ENCODE peak calls at places on chromosomes 5 and 9, in eight cellular contexts. One of them, this sample, is unnamed.

GRCh38 chr5:124333295-124333979 is 413.0 kb downstream of the ZNF608 start:
- ATAC-seq in HepG2: no peak
- ATAC-seq in Panc1: no peak
- ATAC-seq in upper lobe of left lung: no peak
- ATAC-seq in K562: no peak
- ATAC-seq in GM12878: no peak
- ATAC-seq in GM23338: no peak
- ATAC-seq in HCT116: no peak
- ATAC-seq in this sample: no peak

GRCh38 chr9:115262952-115263351 is 145.0 kb upstream of the TNC start:
- ATAC-seq in K562: no peak
- ATAC-seq in HCT116: no peak
- ATAC-seq in GM12878: no peak
- ATAC-seq in HepG2: no peak
- ATAC-seq in GM23338: no peak
- ATAC-seq in Panc1: no peak
- ATAC-seq in upper lobe of left lung: no peak
- ATAC-seq in this sample: no peak

GRCh38 chr9:134437417-134438203 is 111.4 kb downstream of the RXRA start:
- ATAC-seq in HCT116: no peak
- ATAC-seq in GM23338: peak; percentile 68
- ATAC-seq in GM12878: no peak
- ATAC-seq in upper lobe of left lung: no peak
- ATAC-seq in Panc1: no peak
- ATAC-seq in HepG2: peak; percentile 3
- ATAC-seq in K562: peak; percentile 34
- ATAC-seq in this sample: peak; percentile 24

GRCh38 chr5:1152156-1152555 is 40.3 kb upstream of the SLC12A7 start:
- ATAC-seq in GM23338: no peak
- ATAC-seq in GM12878: peak; percentile 92
- ATAC-seq in K562: no peak
- ATAC-seq in HCT116: no peak
- ATAC-seq in Panc1: peak; percentile 59
- ATAC-seq in HepG2: no peak
- ATAC-seq in upper lobe of left lung: no peak
- ATAC-seq in this sample: no peak

GRCh38 chr9:91889161-91889560 is 60.9 kb downstream of the ROR2 start:
- ATAC-seq in Panc1: no peak
- ATAC-seq in HepG2: peak; percentile 86
- ATAC-seq in GM12878: peak; percentile 16
- ATAC-seq in upper lobe of left lung: no peak
- ATAC-seq in GM23338: no peak
- ATAC-seq in K562: peak; percentile 82
- ATAC-seq in HCT116: no peak
- ATAC-seq in this sample: no peak

GRCh38 chr5:163347671-163348070 is 89.7 kb upstream of the CCNG1 start:
- ATAC-seq in HepG2: peak; percentile 76
- ATAC-seq in Panc1: peak; percentile 84
- ATAC-seq in upper lobe of left lung: no peak
- ATAC-seq in HCT116: peak; percentile 82
- ATAC-seq in K562: peak; percentile 90
- ATAC-seq in GM23338: peak; percentile 85
- ATAC-seq in GM12878: peak; percentile 88
- ATAC-seq in this sample: no peak

GRCh38 chr5:41831155-41831554 is 39.1 kb downstream of the OXCT1 start:
- ATAC-seq in GM23338: no peak
- ATAC-seq in upper lobe of left lung: no peak
- ATAC-seq in Panc1: no peak
- ATAC-seq in HepG2: no peak
- ATAC-seq in GM12878: peak; percentile 42
- ATAC-seq in K562: no peak
- ATAC-seq in HCT116: no peak
- ATAC-seq in this sample: no peak

GRCh38 chr5:7376889-7377288 is 19.0 kb upstream of the ADCY2 start:
- ATAC-seq in K562: no peak
- ATAC-seq in GM12878: no peak
- ATAC-seq in HepG2: no peak
- ATAC-seq in Panc1: no peak
- ATAC-seq in HCT116: no peak
- ATAC-seq in upper lobe of left lung: no peak
- ATAC-seq in GM23338: no peak
- ATAC-seq in this sample: peak; percentile 19

GRCh38 chr5:87069311-87069710 is 198.4 kb upstream of the RASA1 start:
- ATAC-seq in HCT116: no peak
- ATAC-seq in K562: no peak
- ATAC-seq in HepG2: no peak
- ATAC-seq in Panc1: no peak
- ATAC-seq in upper lobe of left lung: no peak
- ATAC-seq in GM12878: peak; percentile 39
- ATAC-seq in GM23338: no peak
- ATAC-seq in this sample: no peak

GRCh38 chr5:87074072-87074471 is 193.6 kb upstream of the RASA1 start:
- ATAC-seq in HCT116: no peak
- ATAC-seq in GM23338: no peak
- ATAC-seq in GM12878: no peak
- ATAC-seq in HepG2: no peak
- ATAC-seq in upper lobe of left lung: no peak
- ATAC-seq in Panc1: no peak
- ATAC-seq in K562: peak; percentile 28
- ATAC-seq in this sample: no peak

GRCh38 chr5:87074934-87075541 is 192.6 kb upstream of the RASA1 start:
- ATAC-seq in HCT116: peak; percentile 69
- ATAC-seq in K562: peak; percentile 63
- ATAC-seq in HepG2: no peak
- ATAC-seq in GM23338: no peak
- ATAC-seq in Panc1: no peak
- ATAC-seq in upper lobe of left lung: no peak
- ATAC-seq in GM12878: peak; percentile 95
- ATAC-seq in this sample: no peak

DNA sequence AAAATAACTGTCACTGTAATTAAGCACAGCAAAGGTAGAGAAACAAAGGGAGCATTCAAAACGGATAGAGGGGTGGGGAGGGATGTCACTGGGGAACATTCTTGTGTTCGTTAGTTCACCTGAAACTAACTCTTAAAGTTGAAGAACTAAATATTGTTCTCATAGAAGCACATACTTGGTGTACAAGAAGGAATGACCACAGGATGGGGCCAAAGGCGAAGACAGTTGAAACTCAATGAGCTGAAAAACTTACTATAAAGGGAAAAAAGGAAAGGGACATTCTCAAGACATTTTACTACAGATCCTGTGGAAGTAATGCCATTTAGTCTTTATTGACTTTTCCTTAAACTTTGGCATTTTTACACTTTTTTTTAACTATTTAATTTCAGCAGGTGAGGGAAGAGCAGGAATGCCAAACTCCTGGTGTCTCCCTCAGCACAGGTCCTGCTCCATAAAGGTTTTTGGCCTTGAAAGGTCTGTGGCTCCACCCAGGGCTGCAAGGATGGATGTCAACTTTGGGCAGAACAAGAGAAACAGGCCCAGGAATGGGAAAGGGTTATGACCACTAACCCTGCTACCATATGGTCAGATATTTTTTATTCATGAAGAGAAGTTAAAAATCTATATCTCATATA is 197.6 kb upstream of the RASA1 start:
- ATAC-seq in K562: peak; percentile 87
- ATAC-seq in GM23338: peak; percentile 32
- ATAC-seq in HCT116: peak; percentile 49
- ATAC-seq in HepG2: peak; percentile 46
- ATAC-seq in Panc1: no peak
- ATAC-seq in upper lobe of left lung: no peak
- ATAC-seq in GM12878: peak; percentile 86
- ATAC-seq in this sample: no peak
- TF ChIP-seq CTCF in K562: peak; percentile 65
- TF ChIP-seq CTCF in GM23338: peak; percentile 38
- TF ChIP-seq CTCF in HCT116: peak; percentile 46
- TF ChIP-seq CTCF in HepG2: peak; percentile 35
- TF ChIP-seq CTCF in Panc1: peak; percentile 39
- TF ChIP-seq CTCF in upper lobe of left lung: no peak
- TF ChIP-seq CTCF in GM12878: peak; percentile 62
- TF ChIP-seq CTCF in this sample: no peak

GRCh38 chr9:127943011-127943662 is 5.5 kb upstream of the DPM2 start:
- ATAC-seq in GM23338: no peak
- ATAC-seq in GM12878: peak; percentile 10
- ATAC-seq in HCT116: peak; percentile 10
- ATAC-seq in HepG2: no peak
- ATAC-seq in Panc1: no peak
- ATAC-seq in K562: no peak
- ATAC-seq in upper lobe of left lung: no peak
- ATAC-seq in this sample: no peak

GRCh38 chr9:127943746-127944145 is 6.1 kb upstream of the DPM2 start:
- ATAC-seq in GM12878: peak; percentile 96
- ATAC-seq in HepG2: peak; percentile 78
- ATAC-seq in Panc1: peak; percentile 69
- ATAC-seq in GM23338: peak; percentile 79
- ATAC-seq in upper lobe of left lung: peak; percentile 86
- ATAC-seq in HCT116: peak; percentile 91
- ATAC-seq in K562: peak; percentile 88
- ATAC-seq in this sample: peak; percentile 81

GRCh38 chr9:127945338-127945737 is 7.7 kb upstream of the DPM2 start:
- ATAC-seq in Panc1: no peak
- ATAC-seq in GM12878: no peak
- ATAC-seq in upper lobe of left lung: no peak
- ATAC-seq in HepG2: no peak
- ATAC-seq in HCT116: no peak
- ATAC-seq in GM23338: no peak
- ATAC-seq in K562: no peak
- ATAC-seq in this sample: no peak

GRCh38 chr9:127945942-127946341 is 8.3 kb upstream of the DPM2 start:
- ATAC-seq in HCT116: no peak
- ATAC-seq in GM23338: no peak
- ATAC-seq in GM12878: no peak
- ATAC-seq in K562: no peak
- ATAC-seq in upper lobe of left lung: no peak
- ATAC-seq in HepG2: no peak
- ATAC-seq in Panc1: no peak
- ATAC-seq in this sample: no peak

DNA sequence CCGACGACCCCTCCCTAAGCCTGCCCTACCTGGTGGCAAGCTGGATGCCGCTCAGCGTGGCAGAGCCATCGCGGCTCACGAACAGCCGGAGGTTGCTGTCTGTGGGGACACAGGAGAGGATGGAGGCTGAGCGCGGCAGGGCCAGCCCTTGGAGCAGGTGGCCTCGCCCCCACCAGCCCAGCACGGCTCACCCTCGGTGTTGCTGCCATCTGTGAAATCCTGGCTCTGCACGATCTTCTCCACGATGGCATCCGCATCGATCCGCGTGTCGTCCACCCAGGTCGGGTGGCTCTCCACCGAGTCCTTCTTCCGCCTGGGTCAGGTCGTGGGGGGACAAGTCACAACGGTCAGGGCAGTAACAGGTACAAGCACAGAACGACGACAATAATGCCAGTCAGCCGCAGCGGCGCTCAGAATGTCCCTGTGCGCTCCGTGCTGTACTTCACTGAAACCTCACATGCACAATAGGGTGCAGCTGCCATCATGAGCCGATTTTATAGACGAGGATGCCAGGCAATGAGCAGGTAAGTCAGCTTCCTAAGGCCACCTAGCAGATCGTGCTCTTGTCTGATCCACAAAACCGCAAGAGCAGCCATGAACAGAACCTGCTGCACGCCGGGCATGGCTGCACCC is 7.0 kb upstream of the DPM2 start:
- ATAC-seq in Panc1: no peak
- ATAC-seq in GM23338: no peak
- ATAC-seq in upper lobe of left lung: no peak
- ATAC-seq in K562: no peak
- ATAC-seq in HCT116: no peak
- ATAC-seq in GM12878: no peak
- ATAC-seq in HepG2: no peak
- ATAC-seq in this sample: no peak
- TF ChIP-seq POLR2AphosphoS5 in Panc1: no peak
- TF ChIP-seq POLR2AphosphoS5 in GM23338: no peak
- TF ChIP-seq POLR2AphosphoS5 in upper lobe of left lung: no peak
- TF ChIP-seq POLR2AphosphoS5 in K562: no peak
- TF ChIP-seq POLR2AphosphoS5 in HCT116: no peak
- TF ChIP-seq POLR2AphosphoS5 in GM12878: no peak
- TF ChIP-seq POLR2AphosphoS5 in HepG2: no peak
- TF ChIP-seq POLR2AphosphoS5 in this sample: no peak

GRCh38 chr5:167355370-167355769 is 936.1 kb upstream of the WWC1 start:
- ATAC-seq in K562: no peak
- ATAC-seq in Panc1: no peak
- ATAC-seq in HCT116: no peak
- ATAC-seq in HepG2: no peak
- ATAC-seq in GM12878: no peak
- ATAC-seq in upper lobe of left lung: no peak
- ATAC-seq in GM23338: no peak
- ATAC-seq in this sample: no peak
- TF ChIP-seq CTCF in K562: no peak
- TF ChIP-seq CTCF in Panc1: no peak
- TF ChIP-seq CTCF in HCT116: no peak
- TF ChIP-seq CTCF in HepG2: no peak
- TF ChIP-seq CTCF in GM12878: no peak
- TF ChIP-seq CTCF in upper lobe of left lung: no peak
- TF ChIP-seq CTCF in GM23338: no peak
- TF ChIP-seq CTCF in this sample: no peak

DNA sequence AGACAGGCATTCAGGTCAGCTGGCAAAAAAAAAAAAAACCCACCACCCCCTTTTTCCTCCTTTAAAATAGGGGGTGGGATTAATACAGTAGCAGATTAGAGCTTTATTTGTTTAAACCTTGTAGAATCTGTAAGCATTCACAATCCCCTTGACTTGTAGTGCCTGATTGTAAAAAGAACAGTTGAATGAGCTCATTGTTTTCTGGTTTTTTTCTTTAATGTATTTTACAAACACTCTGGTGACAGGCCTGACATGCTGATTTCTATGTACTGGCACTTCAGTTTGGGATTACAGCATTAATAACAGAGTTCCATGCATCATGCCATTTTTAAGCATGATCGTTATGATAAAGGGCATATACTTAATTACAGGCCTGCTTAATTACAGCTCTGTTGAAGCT is 141.3 kb upstream of the LMX1B start:
- ATAC-seq in GM12878: no peak
- ATAC-seq in upper lobe of left lung: no peak
- ATAC-seq in K562: no peak
- ATAC-seq in HepG2: no peak
- ATAC-seq in GM23338: no peak
- ATAC-seq in Panc1: no peak
- ATAC-seq in HCT116: no peak
- ATAC-seq in this sample: no peak
- TF ChIP-seq POLR2AphosphoS5 in GM12878: no peak
- TF ChIP-seq POLR2AphosphoS5 in upper lobe of left lung: no peak
- TF ChIP-seq POLR2AphosphoS5 in K562: no peak
- TF ChIP-seq POLR2AphosphoS5 in HepG2: no peak
- TF ChIP-seq POLR2AphosphoS5 in GM23338: no peak
- TF ChIP-seq POLR2AphosphoS5 in Panc1: no peak
- TF ChIP-seq POLR2AphosphoS5 in HCT116: no peak
- TF ChIP-seq POLR2AphosphoS5 in this sample: no peak

GRCh38 chr9:100472725-100473261 is at the start of gene TMEFF1:
- ATAC-seq in GM12878: peak; percentile 57
- ATAC-seq in Panc1: peak; percentile 86
- ATAC-seq in HepG2: peak; percentile 77
- ATAC-seq in HCT116: peak; percentile 84
- ATAC-seq in upper lobe of left lung: no peak
- ATAC-seq in GM23338: peak; percentile 72
- ATAC-seq in K562: peak; percentile 91
- ATAC-seq in this sample: peak; percentile 64
- TF ChIP-seq CTCF in GM12878: no peak
- TF ChIP-seq CTCF in Panc1: peak; percentile 49
- TF ChIP-seq CTCF in HepG2: peak; percentile 16
- TF ChIP-seq CTCF in HCT116: peak; percentile 20
- TF ChIP-seq CTCF in upper lobe of left lung: no peak
- TF ChIP-seq CTCF in GM23338: peak; percentile 2
- TF ChIP-seq CTCF in K562: no peak
- TF ChIP-seq CTCF in this sample: no peak